ENCODE peak calls at places on chromosomes 16 and 17, in four cellular contexts. A is fibroblast of lung, Y is neural crest cell, F is kidney epithelial cell. N is an unnamed sample.

GRCh38 chr17:69608808-69609494 is 194.5 kb downstream of the MAP2K6 start:
- DNase-seq in Y (no peak), A (peak; percentile 98), F (peak; percentile 56), N (peak; percentile 65)

GRCh38 chr16:11056090-11056988 is 112.0 kb downstream of the CLEC16A start:
- DNase-seq in A (no peak), Y (no peak), F (no peak), N (no peak)

GRCh38 chr16:3819741-3820724 is 60.5 kb downstream of the CREBBP start:
- DNase-seq in A (peak; percentile 93), Y (no peak), F (peak; percentile 67), N (peak; percentile 96)

GRCh38 chr17:44565866-44566443 is 8.7 kb downstream of the FZD2 start:
- DNase-seq in A (no peak), Y (no peak), F (no peak), N (no peak)

GRCh38 chr16:305916-306315 is 23.0 kb downstream of the PDIA2 start:
- DNase-seq in F (no peak), Y (no peak), A (no peak), N (no peak)

GRCh38 chr17:42291136-42291535 is 2.8 kb downstream of the STAT5A start:
- DNase-seq in A (no peak), F (no peak), Y (no peak), N (no peak)

GRCh38 chr16:4361033-4361943 is 10.2 kb upstream of the PAM16 start:
- DNase-seq in Y (no peak), A (no peak), F (no peak), N (no peak)

GRCh38 chr17:74369221-74369620 is 1.9 kb downstream of the GPR142 start:
- DNase-seq in F (no peak), Y (no peak), A (no peak), N (peak; percentile 20)

GRCh38 chr16:76241735-76242134 is 35.5 kb upstream of the CNTNAP4 start:
- DNase-seq in Y (no peak), A (no peak), F (no peak), N (no peak)

GRCh38 chr17:35171834-35172233 is 22.4 kb downstream of the SLC35G3 start:
- DNase-seq in Y (no peak), A (no peak), F (no peak), N (no peak)

GRCh38 chr17:67672592-67672991 is 45.1 kb upstream of the NOL11 start:
- DNase-seq in F (no peak), Y (no peak), A (no peak), N (no peak)

GRCh38 chr17:38596651-38597050 is 9.1 kb downstream of the SRCIN1 start:
- DNase-seq in Y (no peak), A (no peak), F (no peak), N (no peak)

GRCh38 chr16:12229759-12230594 is 253.4 kb downstream of the SNX29 start:
- DNase-seq in F (no peak), Y (no peak), A (peak; percentile 25), N (peak; percentile 22)

GRCh38 chr17:50559674-50560184 is 786 bp upstream of the CACNA1G start:
- DNase-seq in A (peak; percentile 31), Y (peak; percentile 37), F (no peak), N (no peak)

GRCh38 chr16:21262779-21263639 is 15.1 kb downstream of the CRYM start:
- DNase-seq in F (no peak), Y (no peak), A (no peak), N (no peak)

GRCh38 chr17:74742978-74743545 is 5.4 kb upstream of the NHERF1 start:
- DNase-seq in F (no peak), Y (no peak), A (no peak), N (no peak)

GRCh38 chr17:65750678-65751077 is 189.2 kb upstream of the AXIN2 start:
- DNase-seq in F (peak; percentile 88), A (peak; percentile 97), Y (no peak), N (peak; percentile 96)

GRCh38 chr17:72270530-72270929 is 149.7 kb downstream of the SOX9 start:
- DNase-seq in A (peak; percentile 76), F (no peak), Y (no peak), N (peak; percentile 40)

GRCh38 chr16:4172070-4172469 is 55.8 kb upstream of the ADCY9 start:
- DNase-seq in Y (no peak), A (peak; percentile 77), F (no peak), N (no peak)

GRCh38 chr16:78791011-78791410 is 691.6 kb downstream of the WWOX start:
- DNase-seq in Y (no peak), A (no peak), F (no peak), N (no peak)

GRCh38 chr17:8793649-8794048 is 5.5 kb downstream of the MFSD6L start:
- DNase-seq in A (no peak), Y (no peak), F (no peak), N (no peak)

GRCh38 chr16:67447508-67448076 is 16.7 kb downstream of the HSD11B2 start:
- DNase-seq in Y (no peak), F (no peak), A (no peak), N (peak; percentile 75)

GRCh38 chr16:54285414-54286066 is 1.0 kb downstream of the IRX3 start:
- DNase-seq in Y (peak; percentile 23), F (no peak), A (peak; percentile 39), N (peak; percentile 60)

GRCh38 chr16:56601325-56601724 is 7.1 kb upstream of the MT2A start:
- DNase-seq in A (no peak), F (no peak), Y (no peak), N (no peak)

GRCh38 chr17:10276436-10276835 is 78.0 kb upstream of the GAS7 start:
- DNase-seq in F (no peak), Y (no peak), A (no peak), N (no peak)

GRCh38 chr16:27179500-27180072 is 23.7 kb upstream of the KDM8 start:
- DNase-seq in Y (peak; percentile 80), A (peak; percentile 42), F (no peak), N (peak; percentile 60)

DNA sequence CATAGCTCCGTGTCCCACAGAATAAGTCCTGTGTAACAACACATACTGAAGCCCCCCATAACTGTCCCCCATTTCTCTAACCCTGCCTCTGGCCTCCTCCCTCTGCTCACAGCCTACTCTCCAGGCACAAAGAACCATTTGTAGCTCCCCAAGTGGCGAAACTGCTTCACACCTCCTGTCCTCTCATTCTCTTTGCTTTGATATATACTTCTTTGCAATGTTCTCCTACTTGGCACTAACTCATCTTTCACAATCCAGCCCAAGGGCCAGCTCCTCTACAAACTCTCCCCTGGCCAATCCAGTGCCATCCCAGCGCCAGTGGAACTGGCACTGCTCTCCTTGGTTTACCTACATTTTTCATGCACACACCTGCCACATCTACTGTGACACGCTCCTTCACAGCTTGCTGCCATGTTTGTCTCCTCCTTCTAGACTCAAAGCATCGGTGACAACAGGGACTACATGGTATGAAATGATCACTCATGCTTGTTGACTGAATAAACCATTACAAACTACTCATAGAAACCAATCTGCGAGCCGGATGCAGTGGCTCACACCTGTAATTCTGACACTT is 12.8 kb downstream of the CYTH1 start:
- DNase-seq in Y (no peak), A (no peak), F (no peak), N (peak; percentile 39)
- TF ChIP-seq CTCF in Y (no peak), A (no peak), F (no peak), N (no peak)

DNA sequence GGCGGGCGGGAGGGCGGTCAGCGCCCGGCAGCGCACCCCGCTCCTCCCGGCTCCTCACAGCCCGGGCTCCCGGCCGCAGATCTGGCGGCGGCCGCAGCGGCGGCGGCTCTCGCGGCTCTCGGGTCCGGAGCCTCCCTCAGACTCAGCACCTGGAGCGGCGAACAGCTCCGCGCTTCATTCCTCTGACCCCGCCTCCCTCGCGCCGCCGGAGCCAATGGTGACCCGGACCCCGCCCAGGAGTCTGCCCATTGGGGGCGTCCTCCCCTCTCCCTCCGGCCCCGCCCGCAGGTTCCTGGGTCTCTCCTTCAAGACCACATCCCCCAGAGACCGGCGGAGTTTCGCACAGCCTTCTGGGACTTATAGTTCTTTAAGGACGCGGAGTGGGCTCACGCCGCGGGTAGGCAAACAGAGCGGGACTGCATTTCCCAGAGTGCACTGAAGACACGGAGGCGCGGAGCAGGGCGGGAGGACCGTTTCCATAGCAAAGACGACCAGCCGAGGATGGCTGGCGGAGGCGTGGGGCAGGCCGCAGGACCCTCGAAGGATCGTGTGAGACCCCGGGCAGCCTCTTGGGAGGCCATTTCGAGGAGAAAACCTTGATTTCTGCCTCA is at the start of gene SMPD3:
- DNase-seq in F (peak; percentile 98), Y (peak; percentile 100), A (peak; percentile 99), N (peak; percentile 93)
- TF ChIP-seq CTCF in F (no peak), Y (no peak), A (no peak), N (no peak)

DNA sequence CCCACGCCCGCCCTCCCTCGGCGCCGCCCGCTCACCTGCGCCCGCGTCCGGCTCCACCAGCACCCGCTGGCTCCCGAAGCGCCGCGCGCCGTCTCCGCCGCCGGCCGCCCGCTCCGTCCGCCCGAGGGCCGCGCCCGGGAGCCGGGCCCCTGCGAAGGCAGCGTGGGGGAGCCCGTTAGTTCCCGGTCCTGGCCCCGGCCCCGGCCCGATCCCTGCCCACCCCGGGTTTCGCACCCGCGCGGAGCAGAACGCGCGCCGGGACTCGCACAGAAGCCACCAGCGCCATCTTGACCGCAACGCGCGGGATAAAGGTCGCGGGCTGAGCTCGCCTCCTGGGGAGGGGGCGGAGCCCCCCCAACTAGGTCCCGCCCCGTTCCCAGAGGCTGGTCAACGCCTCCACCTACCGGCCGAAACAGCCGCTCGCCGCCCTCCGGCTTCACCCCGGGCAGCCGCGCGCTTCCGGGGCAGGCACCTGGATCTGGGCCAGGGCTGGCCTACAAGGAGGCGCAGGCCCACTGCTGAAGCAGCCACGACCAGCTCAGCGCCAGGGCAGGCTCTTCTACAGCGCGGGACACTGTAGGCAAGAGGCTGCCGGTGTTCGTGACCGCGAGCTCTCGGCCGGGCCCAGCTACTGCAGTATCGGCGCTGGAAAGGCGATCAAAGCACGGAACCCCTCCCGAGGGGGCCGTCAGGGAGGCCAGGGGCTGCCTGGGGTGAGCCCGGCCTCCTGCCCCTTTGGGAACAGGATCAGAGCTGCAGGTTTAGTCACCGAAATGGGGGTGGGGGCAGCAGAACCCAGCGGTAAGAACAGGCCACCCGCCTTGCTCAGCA is at the start of gene ECI1:
- DNase-seq in A (peak; percentile 93), Y (peak; percentile 88), F (peak; percentile 50), N (peak; percentile 94)
- TF ChIP-seq CTCF in A (peak; percentile 44), Y (peak; percentile 69), F (peak; percentile 76), N (peak; percentile 51)

GRCh38 chr16:70656712-70657263 is 10.4 kb downstream of the IL34 start:
- DNase-seq in Y (no peak), A (no peak), F (no peak), N (no peak)
- TF ChIP-seq CTCF in Y (no peak), A (no peak), F (no peak), N (no peak)

DNA sequence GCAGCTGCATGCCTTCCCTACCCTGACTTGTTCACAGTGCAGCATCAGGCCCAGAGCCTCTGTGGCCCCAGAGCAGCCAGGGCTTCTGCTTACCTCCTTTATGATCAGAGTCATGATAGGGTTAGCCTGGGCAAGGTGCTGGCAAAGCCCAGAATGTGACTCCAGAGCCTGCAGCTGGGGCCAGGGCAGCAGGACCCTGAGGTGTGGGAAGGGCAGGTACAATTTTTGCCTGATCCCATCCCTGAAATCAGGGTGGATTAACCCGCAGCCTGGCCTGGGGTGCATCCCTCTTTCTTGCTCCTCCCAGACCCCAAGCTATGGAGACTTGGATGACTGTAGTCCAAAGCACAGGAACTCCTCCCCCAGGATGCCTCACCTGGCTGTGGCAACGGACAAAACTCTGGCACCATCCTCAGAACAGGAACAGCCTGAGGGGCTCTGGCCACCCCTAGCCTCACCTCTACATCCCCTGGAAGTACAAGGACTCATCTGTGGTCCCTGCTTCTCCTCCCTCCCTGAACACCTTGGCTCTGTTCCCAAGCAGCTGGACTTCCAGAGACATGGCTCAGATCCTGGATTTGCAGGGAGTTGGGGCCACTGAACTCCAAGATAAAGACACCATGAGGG is 4.9 kb upstream of the DCAF7 start:
- DNase-seq in A (no peak), F (no peak), Y (no peak), N (peak; percentile 34)
- TF ChIP-seq CTCF in A (no peak), F (no peak), Y (no peak), N (no peak)

GRCh38 chr16:2518823-2519710 is 1.1 kb upstream of the AMDHD2 start:
- DNase-seq in F (no peak), Y (no peak), A (no peak), N (no peak)
- TF ChIP-seq CTCF in F (no peak), Y (no peak), A (no peak), N (no peak)

N was measured in MCF 10A.